ENCODE peak calls at places on chromosomes 1 and 21, in five cellular contexts. One of them, this sample, is unnamed.

GRCh38 chr1:201283836-201284553 is 689 bp downstream of the PKP1 start:
- DNase-seq in cardiac fibroblast: no peak
- DNase-seq in colonic mucosa: no peak
- DNase-seq in heart left ventricle: no peak
- DNase-seq in ovary: no peak
- DNase-seq in this sample: no peak

GRCh38 chr21:37463083-37463780 is 96.7 kb downstream of the DYRK1A start:
- DNase-seq in ovary: no peak
- DNase-seq in heart left ventricle: no peak
- DNase-seq in cardiac fibroblast: peak
- DNase-seq in colonic mucosa: no peak
- DNase-seq in this sample: no peak

GRCh38 chr1:226482975-226483660 is 65.4 kb upstream of the STUM start:
- DNase-seq in colonic mucosa: no peak
- DNase-seq in cardiac fibroblast: no peak
- DNase-seq in heart left ventricle: no peak
- DNase-seq in ovary: no peak
- DNase-seq in this sample: no peak

GRCh38 chr1:202220733-202221132 is 27.1 kb downstream of the LGR6 start:
- DNase-seq in colonic mucosa: no peak
- DNase-seq in heart left ventricle: no peak
- DNase-seq in cardiac fibroblast: no peak
- DNase-seq in ovary: no peak
- DNase-seq in this sample: no peak

GRCh38 chr1:99266731-99267130 is 2.4 kb downstream of the PLPPR4 start:
- DNase-seq in colonic mucosa: no peak
- DNase-seq in cardiac fibroblast: peak
- DNase-seq in ovary: no peak
- DNase-seq in heart left ventricle: no peak
- DNase-seq in this sample: no peak

GRCh38 chr1:50750021-50750619 is 209.9 kb downstream of the FAF1 start:
- DNase-seq in colonic mucosa: no peak
- DNase-seq in ovary: no peak
- DNase-seq in cardiac fibroblast: peak
- DNase-seq in heart left ventricle: no peak
- DNase-seq in this sample: no peak

GRCh38 chr1:101975371-101975770 is 21.4 kb downstream of the OLFM3 start:
- DNase-seq in ovary: no peak
- DNase-seq in colonic mucosa: no peak
- DNase-seq in heart left ventricle: no peak
- DNase-seq in cardiac fibroblast: no peak
- DNase-seq in this sample: no peak

GRCh38 chr1:68100571-68100970 is 50.1 kb upstream of the DIRAS3 start:
- DNase-seq in cardiac fibroblast: no peak
- DNase-seq in heart left ventricle: no peak
- DNase-seq in colonic mucosa: no peak
- DNase-seq in ovary: no peak
- DNase-seq in this sample: no peak

GRCh38 chr1:212514056-212514614 is 81.4 kb downstream of the NENF start:
- DNase-seq in colonic mucosa: peak
- DNase-seq in ovary: no peak
- DNase-seq in cardiac fibroblast: peak
- DNase-seq in heart left ventricle: peak
- DNase-seq in this sample: peak

GRCh38 chr1:97603218-97603617 is 317.6 kb downstream of the DPYD start:
- DNase-seq in colonic mucosa: no peak
- DNase-seq in heart left ventricle: no peak
- DNase-seq in cardiac fibroblast: no peak
- DNase-seq in ovary: no peak
- DNase-seq in this sample: no peak

GRCh38 chr1:177077006-177077405 is 87.5 kb downstream of the ASTN1 start:
- DNase-seq in cardiac fibroblast: no peak
- DNase-seq in heart left ventricle: no peak
- DNase-seq in colonic mucosa: no peak
- DNase-seq in ovary: no peak
- DNase-seq in this sample: no peak

GRCh38 chr1:182206628-182207239 is 145.2 kb upstream of the ZNF648 start:
- DNase-seq in ovary: peak
- DNase-seq in heart left ventricle: peak
- DNase-seq in cardiac fibroblast: peak
- DNase-seq in colonic mucosa: peak
- DNase-seq in this sample: no peak

GRCh38 chr1:107687846-107688753 is 276.9 kb downstream of the VAV3 start:
- DNase-seq in cardiac fibroblast: no peak
- DNase-seq in ovary: no peak
- DNase-seq in colonic mucosa: peak
- DNase-seq in heart left ventricle: no peak
- DNase-seq in this sample: peak

GRCh38 chr1:179091691-179092165 is 9.9 kb downstream of the TOR3A start:
- DNase-seq in colonic mucosa: no peak
- DNase-seq in heart left ventricle: peak
- DNase-seq in cardiac fibroblast: peak
- DNase-seq in ovary: peak
- DNase-seq in this sample: no peak

GRCh38 chr1:225926551-225927113 is 2.6 kb upstream of the PYCR2 start:
- DNase-seq in cardiac fibroblast: no peak
- DNase-seq in colonic mucosa: no peak
- DNase-seq in ovary: no peak
- DNase-seq in heart left ventricle: no peak
- DNase-seq in this sample: no peak

GRCh38 chr1:32101233-32101681 is 6.6 kb upstream of the KPNA6 start:
- DNase-seq in colonic mucosa: no peak
- DNase-seq in ovary: no peak
- DNase-seq in heart left ventricle: no peak
- DNase-seq in cardiac fibroblast: peak
- DNase-seq in this sample: no peak

GRCh38 chr1:95115708-95116137 is 1.4 kb upstream of the TLCD4 start:
- DNase-seq in cardiac fibroblast: no peak
- DNase-seq in colonic mucosa: no peak
- DNase-seq in heart left ventricle: no peak
- DNase-seq in ovary: no peak
- DNase-seq in this sample: no peak
- TF ChIP-seq CTCF in cardiac fibroblast: no peak
- TF ChIP-seq CTCF in colonic mucosa: no peak
- TF ChIP-seq CTCF in heart left ventricle: no peak
- TF ChIP-seq CTCF in ovary: no peak
- TF ChIP-seq CTCF in this sample: no peak

DNA sequence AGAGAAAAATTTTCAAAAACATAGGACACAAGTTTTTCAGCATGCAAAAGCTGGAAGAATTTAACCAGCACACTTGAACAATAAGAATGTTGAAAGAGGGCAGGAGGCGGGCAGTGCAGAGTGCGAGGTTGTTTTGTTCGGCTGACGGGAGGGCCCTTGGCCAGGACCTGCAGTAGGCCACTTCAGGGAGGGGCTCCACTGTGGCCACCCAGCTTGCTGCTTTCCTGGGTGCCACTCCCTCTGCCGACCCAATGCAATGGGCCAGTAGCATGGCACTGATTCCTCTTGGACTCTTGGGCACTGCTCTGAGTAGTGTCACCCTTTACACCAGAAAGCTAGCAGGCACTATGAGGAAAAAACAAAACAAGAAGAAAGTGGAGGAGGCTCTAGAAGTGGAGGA is 92.9 kb downstream of the SNRPE start:
- DNase-seq in cardiac fibroblast: no peak
- DNase-seq in ovary: no peak
- DNase-seq in heart left ventricle: no peak
- DNase-seq in colonic mucosa: no peak
- DNase-seq in this sample: no peak
- H3K4me3 ChIP-seq in cardiac fibroblast: no peak
- H3K4me3 ChIP-seq in ovary: no peak
- H3K4me3 ChIP-seq in heart left ventricle: no peak
- H3K4me3 ChIP-seq in colonic mucosa: no peak
- H3K4me3 ChIP-seq in this sample: no peak

GRCh38 chr1:117795190-117795589 is 134.2 kb downstream of the GDAP2 start:
- DNase-seq in cardiac fibroblast: peak
- DNase-seq in heart left ventricle: peak
- DNase-seq in colonic mucosa: no peak
- DNase-seq in ovary: no peak
- DNase-seq in this sample: peak
- TF ChIP-seq CTCF in cardiac fibroblast: peak
- TF ChIP-seq CTCF in heart left ventricle: no peak
- TF ChIP-seq CTCF in colonic mucosa: no peak
- TF ChIP-seq CTCF in ovary: no peak
- TF ChIP-seq CTCF in this sample: no peak

DNA sequence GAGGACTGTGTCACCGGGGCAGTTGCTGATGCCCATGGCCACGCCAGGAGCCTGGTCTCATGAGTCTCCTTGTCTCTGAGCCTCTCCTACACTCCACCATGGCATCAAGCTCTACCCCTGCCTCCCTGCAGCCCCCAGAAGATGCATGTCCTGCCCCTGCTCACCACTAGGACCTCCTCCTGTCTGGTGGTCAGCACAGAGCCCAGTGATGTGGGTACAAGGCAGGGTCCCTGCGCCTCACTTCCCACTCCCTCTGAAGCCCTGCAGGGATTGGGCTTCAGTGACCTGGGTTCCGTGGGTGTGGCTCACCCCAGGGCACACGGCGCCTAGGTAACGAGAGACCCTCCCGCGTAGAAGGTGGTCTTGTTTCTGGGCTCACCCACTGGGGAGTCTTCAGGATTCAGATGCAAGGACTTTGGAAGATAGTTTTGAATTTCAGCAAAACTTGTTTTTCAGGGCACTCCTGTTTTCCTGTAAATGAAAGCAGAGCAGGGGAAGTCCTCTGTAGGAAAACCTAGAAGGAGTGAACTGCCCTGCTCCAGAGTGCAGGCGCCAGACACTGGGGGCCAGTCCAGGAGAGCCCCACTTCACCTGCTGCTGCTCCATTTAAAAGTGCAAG is 2.8 kb downstream of the COL18A1 start:
- DNase-seq in cardiac fibroblast: no peak
- DNase-seq in ovary: peak
- DNase-seq in colonic mucosa: no peak
- DNase-seq in heart left ventricle: no peak
- DNase-seq in this sample: no peak
- H3K4me3 ChIP-seq in cardiac fibroblast: no peak
- H3K4me3 ChIP-seq in ovary: no peak
- H3K4me3 ChIP-seq in colonic mucosa: no peak
- H3K4me3 ChIP-seq in heart left ventricle: no peak
- H3K4me3 ChIP-seq in this sample: no peak

DNA sequence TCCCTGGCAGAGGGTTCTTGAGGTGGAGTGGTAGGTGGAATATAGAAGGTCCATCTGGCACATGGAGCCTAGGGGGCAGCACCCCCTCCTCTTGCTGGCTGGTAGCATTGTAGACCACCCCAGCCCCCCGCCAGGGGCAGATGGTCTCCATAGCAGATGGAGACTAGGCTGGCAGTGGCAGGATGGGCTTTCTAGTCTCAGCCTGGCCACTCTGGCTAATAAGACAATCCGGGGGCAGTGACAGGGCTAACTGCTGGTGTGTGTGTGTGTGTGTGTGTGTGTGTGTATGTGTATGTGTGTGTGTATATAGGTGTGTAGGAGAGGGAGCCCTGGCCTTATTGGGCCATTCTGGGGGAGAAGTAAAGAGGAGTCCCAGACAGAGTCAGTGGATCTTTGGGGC is 16.1 kb downstream of the UTP11 start:
- DNase-seq in heart left ventricle: no peak
- DNase-seq in ovary: no peak
- DNase-seq in colonic mucosa: no peak
- DNase-seq in cardiac fibroblast: no peak
- DNase-seq in this sample: no peak
- TF ChIP-seq CTCF in heart left ventricle: no peak
- TF ChIP-seq CTCF in ovary: no peak
- TF ChIP-seq CTCF in colonic mucosa: no peak
- TF ChIP-seq CTCF in cardiac fibroblast: no peak
- TF ChIP-seq CTCF in this sample: peak